ENCODE peak calls at places on chromosome 12, in ten cellular contexts. R is adrenal gland, D is glutamatergic neuron, G is AG04450, C is GM23338, K is lower leg skin, X is WTC11, U is AG09319, F is GM20000, O is mucosa of descending colon. S is an unnamed sample.

GRCh38 chr12:47862881-47863280 is 41.9 kb downstream of the VDR start:
- DNase-seq in R (no peak), D (no peak), G (no peak), C (no peak), K (no peak), X (no peak), U (no peak), F (no peak), O (no peak), S (no peak)

GRCh38 chr12:230925-231671 is 17.1 kb upstream of the SLC6A12 start:
- DNase-seq in R (no peak), D (no peak), G (no peak), C (no peak), K (peak; percentile 77), X (no peak), U (no peak), F (no peak), O (no peak), S (no peak)

GRCh38 chr12:96886998-96887677 is 19.9 kb upstream of the NEDD1 start:
- DNase-seq in R (no peak), D (no peak), G (peak; percentile 68), C (peak; percentile 43), K (no peak), X (no peak), U (no peak), F (no peak), O (peak; percentile 9), S (no peak)

GRCh38 chr12:131830335-131831020 is 2.3 kb downstream of the MMP17 start:
- DNase-seq in R (peak; percentile 61), D (peak; percentile 86), G (peak; percentile 68), C (peak; percentile 68), K (peak; percentile 96), X (peak; percentile 67), U (peak; percentile 66), F (peak; percentile 84), O (peak; percentile 59), S (peak; percentile 87)

GRCh38 chr12:130608132-130608531 is 108.0 kb downstream of the RIMBP2 start:
- DNase-seq in R (no peak), D (no peak), G (no peak), C (no peak), K (no peak), X (no peak), U (no peak), F (no peak), O (no peak), S (no peak)

GRCh38 chr12:9587903-9588600 is 19.7 kb downstream of the KLRB1 start:
- DNase-seq in R (no peak), D (no peak), G (no peak), C (no peak), K (no peak), X (no peak), U (no peak), F (no peak), O (no peak), S (no peak)

GRCh38 chr12:4353785-4354208 is 25.7 kb downstream of the FGF23 start:
- DNase-seq in R (no peak), D (no peak), G (no peak), C (peak; percentile 68), K (no peak), X (peak; percentile 26), U (no peak), F (no peak), O (peak; percentile 21), S (no peak)

GRCh38 chr12:65188179-65188709 is 18.9 kb downstream of the LEMD3 start:
- DNase-seq in R (no peak), D (no peak), G (no peak), C (no peak), K (no peak), X (no peak), U (no peak), F (no peak), O (no peak), S (no peak)

GRCh38 chr12:122503783-122504590 is 3.3 kb upstream of the ZCCHC8 start:
- DNase-seq in R (no peak), D (no peak), G (no peak), C (no peak), K (no peak), X (no peak), U (no peak), F (no peak), O (no peak), S (no peak)

GRCh38 chr12:122499991-122500684 is 594 bp downstream of the ZCCHC8 start:
- DNase-seq in R (peak; percentile 57), D (peak; percentile 63), G (no peak), C (peak; percentile 60), K (peak; percentile 91), X (peak; percentile 42), U (no peak), F (peak; percentile 60), O (peak; percentile 56), S (peak; percentile 84)

GRCh38 chr12:122503147-122503751 is 2.5 kb upstream of the ZCCHC8 start:
- DNase-seq in R (no peak), D (no peak), G (no peak), C (no peak), K (no peak), X (no peak), U (no peak), F (no peak), O (no peak), S (no peak)

GRCh38 chr12:122501489-122501989 is 807 bp upstream of the ZCCHC8 start:
- DNase-seq in R (no peak), D (no peak), G (no peak), C (no peak), K (no peak), X (no peak), U (no peak), F (peak; percentile 15), O (no peak), S (no peak)

DNA sequence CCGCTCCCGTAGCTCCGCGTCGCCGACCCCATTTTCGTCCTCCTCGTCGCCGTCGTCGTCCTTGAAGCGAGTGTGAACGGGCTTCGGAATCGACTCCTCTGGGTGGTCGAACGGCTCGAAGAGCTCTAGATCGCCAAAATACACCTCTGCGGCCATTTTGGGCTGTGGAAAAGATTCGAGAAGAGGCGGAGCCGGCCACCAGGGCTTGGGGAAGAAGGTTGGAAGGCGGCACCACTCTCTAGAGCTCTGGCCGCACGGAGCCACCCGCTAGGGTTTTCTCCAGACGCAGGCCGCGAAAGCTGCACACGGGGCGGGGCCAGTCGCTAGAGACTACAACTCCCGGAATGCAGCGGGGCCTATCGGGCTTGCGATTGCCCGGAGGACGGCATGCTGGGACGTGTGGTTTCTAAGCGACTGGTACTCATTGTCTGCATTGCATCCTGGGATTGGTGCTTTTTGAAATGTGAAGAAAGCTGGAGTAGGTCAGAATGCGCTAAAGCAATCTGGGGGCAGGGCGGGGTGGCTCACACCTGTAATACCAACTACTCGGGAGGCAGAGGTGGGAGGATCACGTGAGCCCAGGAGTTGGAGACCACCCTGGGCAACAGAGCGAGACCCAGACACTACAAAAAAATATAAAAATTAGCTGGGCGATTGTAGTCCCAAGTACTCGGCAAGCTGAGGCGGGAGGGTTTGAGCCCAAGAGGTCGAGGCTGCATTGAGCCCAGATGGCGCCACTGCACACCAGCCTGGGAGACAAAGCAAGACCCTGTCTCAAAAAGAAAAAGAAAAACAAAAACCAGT is at the start of gene ZCCHC8:
- DNase-seq in R (peak; percentile 98), D (peak; percentile 96), G (peak; percentile 95), C (peak; percentile 100), K (peak; percentile 99), X (peak; percentile 98), U (peak; percentile 95), F (peak; percentile 93), O (peak; percentile 99), S (peak; percentile 97)
- TF ChIP-seq CTCF in R (peak; percentile 18), D (no peak), G (peak; percentile 16), C (peak; percentile 47), K (no peak), X (no peak), U (no peak), F (no peak), O (peak; percentile 23), S (no peak)

DNA sequence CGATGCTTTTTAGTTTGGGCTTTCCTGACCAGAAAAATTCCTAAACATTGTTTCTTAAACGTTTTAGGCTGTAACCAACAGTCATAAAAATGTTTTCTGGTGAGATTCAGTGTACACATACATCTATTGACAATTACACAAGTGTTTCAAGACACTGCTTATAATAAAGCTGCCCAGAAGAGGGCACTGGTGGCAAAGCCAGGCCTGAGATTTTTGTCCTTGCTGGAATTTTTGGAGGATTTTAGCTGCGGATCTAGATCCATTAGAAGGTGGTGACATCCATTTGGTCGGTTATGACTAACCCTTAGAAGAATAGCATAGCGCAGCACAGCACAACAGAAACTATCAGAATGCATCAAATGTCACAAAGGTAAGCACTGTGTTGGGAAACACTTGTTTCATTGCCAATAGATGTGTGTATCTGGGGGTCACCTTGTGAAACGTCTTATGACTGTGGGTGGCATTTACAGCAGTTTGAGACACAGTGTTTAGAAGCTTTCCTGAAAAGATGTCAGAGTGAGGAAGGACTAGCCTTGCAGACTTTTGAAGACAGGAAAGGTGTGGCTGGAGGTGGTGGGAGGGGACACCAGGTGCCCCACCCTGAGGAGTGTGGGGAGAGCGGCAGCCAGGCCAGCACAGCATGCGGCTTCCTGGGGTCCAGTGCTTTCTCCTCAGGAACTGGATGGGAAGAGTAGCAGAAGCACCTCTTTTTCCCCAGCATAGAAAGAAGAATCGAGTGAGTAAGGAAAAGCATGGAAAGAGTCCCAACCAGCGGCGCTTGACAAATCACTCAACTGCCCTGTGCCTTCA is 54.7 kb upstream of the FKBP4 start:
- DNase-seq in R (peak; percentile 23), D (no peak), G (peak; percentile 1), C (peak; percentile 76), K (no peak), X (no peak), U (no peak), F (no peak), O (peak; percentile 74), S (no peak)
- TF ChIP-seq CTCF in R (peak; percentile 61), D (peak; percentile 38), G (peak; percentile 62), C (peak; percentile 83), K (no peak), X (peak; percentile 32), U (peak; percentile 61), F (no peak), O (no peak), S (no peak)

GRCh38 chr12:125198647-125199046 is 133.4 kb downstream of the AACS start:
- DNase-seq in R (no peak), D (peak; percentile 37), G (no peak), C (peak; percentile 73), K (no peak), X (peak; percentile 42), U (no peak), F (no peak), O (no peak), S (no peak)

GRCh38 chr12:125206757-125207156 is 141.5 kb downstream of the AACS start:
- DNase-seq in R (no peak), D (no peak), G (no peak), C (no peak), K (no peak), X (no peak), U (no peak), F (no peak), O (no peak), S (no peak)

GRCh38 chr12:125202421-125202820 is 137.2 kb downstream of the AACS start:
- DNase-seq in R (no peak), D (no peak), G (no peak), C (no peak), K (no peak), X (no peak), U (no peak), F (no peak), O (no peak), S (no peak)

GRCh38 chr12:125201940-125202339 is 136.7 kb downstream of the AACS start:
- DNase-seq in R (no peak), D (no peak), G (no peak), C (no peak), K (no peak), X (no peak), U (no peak), F (no peak), O (no peak), S (no peak)

GRCh38 chr12:125203145-125203765 is 138.0 kb downstream of the AACS start:
- DNase-seq in R (no peak), D (no peak), G (no peak), C (no peak), K (no peak), X (no peak), U (no peak), F (peak; percentile 44), O (peak; percentile 19), S (no peak)
- TF ChIP-seq CTCF in R (peak; percentile 23), D (peak; percentile 70), G (peak; percentile 61), C (peak; percentile 49), K (no peak), X (no peak), U (peak; percentile 43), F (peak; percentile 16), O (no peak), S (no peak)

DNA sequence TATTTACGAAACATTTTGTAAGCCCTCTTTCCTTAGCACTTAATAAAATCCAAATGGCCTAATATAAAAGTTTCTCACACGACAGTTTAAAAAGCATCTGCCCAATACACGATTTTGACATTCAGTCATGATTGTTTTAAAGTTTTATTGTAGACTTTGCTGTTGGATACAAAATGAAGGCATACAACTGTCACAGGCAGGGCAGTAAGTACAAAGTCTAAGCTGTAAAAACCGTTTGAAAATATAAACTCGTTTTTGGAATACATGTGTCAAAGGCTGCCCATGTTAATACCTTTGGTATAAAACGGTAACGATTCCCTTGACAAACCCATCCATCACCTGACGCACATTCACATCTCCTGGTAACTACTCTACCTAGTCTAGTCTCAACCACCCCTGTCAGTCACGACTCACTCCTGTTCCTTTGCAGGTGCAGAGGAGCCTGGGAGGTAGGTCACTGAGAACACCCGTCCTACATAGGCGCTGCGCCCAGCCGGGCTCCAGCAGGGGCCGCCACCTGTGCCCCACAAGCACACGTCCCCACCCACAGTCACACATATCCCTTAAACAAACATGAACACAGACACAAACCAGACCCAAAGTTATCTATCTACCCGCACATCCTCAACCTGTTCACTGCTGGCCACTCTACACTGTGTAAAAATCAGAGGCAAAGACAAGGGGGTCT is 27.1 kb downstream of the KCTD10 start:
- DNase-seq in R (no peak), D (no peak), G (no peak), C (peak; percentile 69), K (no peak), X (no peak), U (no peak), F (no peak), O (peak; percentile 57), S (no peak)
- TF ChIP-seq CTCF in R (no peak), D (no peak), G (no peak), C (peak; percentile 75), K (no peak), X (no peak), U (no peak), F (no peak), O (no peak), S (no peak)

S was measured in psoas muscle.